ENCODE peak calls at places on chromosomes 12 and 14, in four cellular contexts. E is tibial artery, B is AG04450, W is AG09309. O is an unnamed sample.

GRCh38 chr12:109999649-109999971 is 380 bp downstream of the ANKRD13A start:
- DNase-seq in E (no peak), W (no peak), B (no peak), O (no peak)

GRCh38 chr12:41683023-41683422 is 461.7 kb downstream of the GXYLT1 start:
- DNase-seq in E (no peak), B (no peak), W (no peak), O (no peak)

GRCh38 chr14:104895786-104896642 is 28.7 kb upstream of the PLD4 start:
- DNase-seq in B (no peak), W (no peak), E (peak; percentile 69), O (no peak)

GRCh38 chr12:110501378-110501721 is 561 bp downstream of the VPS29 start:
- DNase-seq in B (no peak), E (peak; percentile 72), W (peak; percentile 4), O (no peak)

GRCh38 chr14:33938131-33938949 is 12.5 kb downstream of the EGLN3 start:
- DNase-seq in W (no peak), B (no peak), E (peak; percentile 93), O (no peak)

GRCh38 chr12:113239811-113240331 is 18.6 kb downstream of the TPCN1 start:
- DNase-seq in B (no peak), E (peak; percentile 78), W (no peak), O (no peak)

GRCh38 chr12:30902001-30902400 is 24.5 kb upstream of the TSPAN11 start:
- DNase-seq in E (no peak), B (no peak), W (no peak), O (no peak)

GRCh38 chr14:63759454-63759853 is 31.6 kb upstream of the SGPP1 start:
- DNase-seq in E (no peak), W (peak; percentile 13), B (no peak), O (no peak)

GRCh38 chr14:101504096-101504948 is 57.0 kb upstream of the DIO3 start:
- DNase-seq in B (no peak), W (no peak), E (peak; percentile 59), O (peak; percentile 12)

GRCh38 chr12:117192057-117192456 is 1.8 kb upstream of the FBXO21 start:
- DNase-seq in W (no peak), E (no peak), B (no peak), O (no peak)

GRCh38 chr12:1838223-1838993 is 18.0 kb downstream of the LRTM2 start:
- DNase-seq in W (no peak), E (no peak), B (no peak), O (no peak)

GRCh38 chr12:71216725-71217579 is 59.2 kb upstream of the TSPAN8 start:
- DNase-seq in W (peak; percentile 0), B (no peak), E (peak; percentile 65), O (no peak)

GRCh38 chr14:105436891-105437722 is 17.5 kb downstream of the MTA1 start:
- DNase-seq in B (no peak), E (no peak), W (no peak), O (no peak)

GRCh38 chr12:104458645-104459555 is 2.2 kb downstream of the CHST11 start:
- DNase-seq in B (no peak), E (no peak), W (no peak), O (peak; percentile 32)

GRCh38 chr12:94140556-94140955 is 7.8 kb upstream of the PLXNC1 start:
- DNase-seq in B (no peak), E (no peak), W (no peak), O (no peak)

GRCh38 chr12:20097561-20097960 is 270.8 kb upstream of the PDE3A start:
- DNase-seq in W (peak; percentile 24), B (peak; percentile 6), E (no peak), O (no peak)

GRCh38 chr14:54220122-54220691 is 176.6 kb upstream of the CDKN3 start:
- DNase-seq in W (no peak), E (no peak), B (no peak), O (no peak)

GRCh38 chr12:104414581-104415305 is 42.0 kb upstream of the CHST11 start:
- DNase-seq in E (no peak), W (no peak), B (no peak), O (no peak)

GRCh38 chr14:102020058-102020971 is 55.9 kb downstream of the DYNC1H1 start:
- DNase-seq in E (no peak), W (peak; percentile 57), B (peak; percentile 67), O (no peak)

GRCh38 chr12:97751704-97752103 is 289.1 kb downstream of the RMST start:
- DNase-seq in E (no peak), W (no peak), B (no peak), O (no peak)

GRCh38 chr12:19683178-19683927 is 244.1 kb downstream of the AEBP2 start:
- DNase-seq in B (no peak), E (no peak), W (peak; percentile 49), O (no peak)

GRCh38 chr12:53532026-53532425 is 24.7 kb upstream of the NPFF start:
- DNase-seq in W (no peak), B (no peak), E (no peak), O (no peak)

GRCh38 chr12:45299132-45299692 is 83.3 kb downstream of the ANO6 start:
- DNase-seq in B (no peak), E (no peak), W (peak; percentile 53), O (no peak)

GRCh38 chr12:49720214-49720613 is 13.0 kb upstream of the FMNL3 start:
- DNase-seq in B (no peak), E (no peak), W (no peak), O (no peak)

GRCh38 chr12:128276542-128276941 is 9.6 kb downstream of the TMEM132C start:
- DNase-seq in B (no peak), W (no peak), E (no peak), O (no peak)

GRCh38 chr12:10952645-10953044 is 13.6 kb upstream of the TAS2R14 start:
- DNase-seq in E (no peak), B (no peak), W (no peak), O (no peak)

GRCh38 chr14:73437206-73437605 is 21.1 kb downstream of the NUMB start:
- DNase-seq in E (no peak), W (no peak), B (no peak), O (no peak)

GRCh38 chr12:124695861-124696260 is 128.4 kb upstream of the NCOR2 start:
- DNase-seq in W (no peak), B (no peak), E (no peak), O (no peak)

GRCh38 chr14:81400202-81400678 is at the start of gene STON2:
- DNase-seq in W (peak; percentile 28), B (no peak), E (no peak), O (no peak)

GRCh38 chr12:111401167-111401605 is 4.5 kb upstream of the SH2B3 start:
- DNase-seq in B (no peak), E (no peak), W (no peak), O (no peak)

GRCh38 chr14:100103261-100104005 is 38.2 kb downstream of the EVL start:
- DNase-seq in B (no peak), E (peak; percentile 52), W (no peak), O (no peak)

GRCh38 chr14:100106260-100106659 is 41.0 kb downstream of the EVL start:
- DNase-seq in W (no peak), E (peak; percentile 23), B (no peak), O (no peak)

GRCh38 chr14:100105357-100106169 is 40.3 kb downstream of the EVL start:
- DNase-seq in B (no peak), W (no peak), E (peak; percentile 63), O (no peak)

GRCh38 chr14:100104006-100104352 is 38.8 kb downstream of the EVL start:
- DNase-seq in E (no peak), W (no peak), B (no peak), O (no peak)

DNA sequence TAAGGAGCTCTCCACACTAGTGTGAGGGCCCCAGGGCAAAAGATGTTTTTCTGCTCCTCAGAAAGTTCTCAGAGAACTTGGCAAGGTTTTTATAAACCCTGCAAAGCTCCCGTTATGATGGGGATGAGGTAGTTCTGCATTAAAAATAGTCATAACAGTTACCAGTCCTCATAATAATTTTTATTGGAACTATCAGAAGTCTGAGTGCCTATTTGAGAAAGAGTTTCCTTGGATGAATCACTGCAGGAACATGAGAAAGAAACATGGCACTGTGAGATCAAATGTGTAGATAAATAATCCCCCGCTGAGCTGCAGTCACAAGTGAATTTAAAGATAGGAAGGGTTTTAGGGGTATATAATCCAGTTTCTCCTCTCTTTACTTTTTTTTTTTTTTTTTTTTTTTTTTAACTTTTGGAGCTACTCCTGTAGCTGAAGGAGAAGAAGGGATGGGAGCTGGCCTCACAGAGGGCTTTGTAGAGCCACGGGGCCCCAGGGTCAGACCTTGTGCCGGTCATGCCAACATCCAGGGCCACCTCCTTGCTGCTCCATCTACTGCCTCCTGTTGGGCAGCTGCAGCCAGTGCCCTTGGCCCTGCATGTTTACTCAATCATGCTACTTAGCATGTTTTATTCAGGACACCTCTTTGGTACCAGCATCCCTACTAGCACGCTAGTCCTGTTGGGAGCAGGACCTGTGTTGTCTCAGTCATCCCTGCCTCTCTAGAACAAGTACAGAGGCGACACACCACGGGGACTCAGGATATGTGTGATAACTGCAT is 39.5 kb downstream of the EVL start:
- DNase-seq in B (no peak), W (peak; percentile 85), E (peak; percentile 59), O (no peak)
- TF ChIP-seq CTCF in B (no peak), W (peak; percentile 23), E (no peak), O (no peak)

DNA sequence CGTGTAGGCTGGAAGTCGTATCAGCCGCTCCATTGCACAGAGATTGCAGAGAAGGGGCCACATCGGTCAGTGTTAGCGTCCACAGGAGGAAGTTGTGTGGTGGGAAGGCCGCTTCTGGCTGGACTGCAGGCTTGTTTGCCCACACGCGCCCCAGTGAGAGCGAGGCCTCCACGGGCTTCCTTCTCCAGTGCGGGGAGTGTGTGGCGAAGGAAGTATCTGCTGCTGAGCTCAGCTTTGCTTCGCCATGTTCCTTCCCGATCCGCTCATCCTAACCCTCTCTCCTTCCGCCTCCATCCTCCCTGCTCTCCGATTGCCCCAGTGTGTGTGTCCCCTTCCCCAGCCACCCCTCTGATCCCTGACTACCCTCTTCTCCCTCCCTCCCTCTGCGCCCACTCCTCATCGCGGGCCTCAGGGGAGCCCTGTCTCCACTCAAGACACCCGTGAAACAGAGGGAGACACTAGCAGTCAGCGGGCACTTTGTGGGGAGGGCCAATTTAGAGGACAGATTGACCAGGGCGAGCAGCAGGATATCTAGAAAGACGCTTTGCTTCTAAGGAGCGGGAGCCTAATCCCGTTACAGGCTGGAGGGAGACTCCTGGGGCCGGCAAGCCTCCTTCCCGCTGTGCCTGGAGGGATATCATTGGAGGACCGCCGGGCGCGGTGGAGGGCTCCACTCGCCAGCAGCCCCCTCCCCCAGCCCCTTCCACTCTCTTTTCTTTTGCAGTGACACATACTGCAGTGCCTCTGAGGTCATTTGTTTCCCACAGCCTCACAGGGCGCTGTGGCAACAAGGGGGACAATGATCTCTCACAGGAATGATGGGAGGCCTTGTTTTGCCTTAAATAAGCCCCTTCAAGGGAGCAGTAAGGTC is 428.8 kb downstream of the ZFP36L1 start:
- DNase-seq in W (no peak), B (no peak), E (peak; percentile 80), O (no peak)
- TF ChIP-seq CTCF in W (no peak), B (no peak), E (no peak), O (no peak)

GRCh38 chr12:127025545-127025944 is 1241.4 kb upstream of the TMEM132C start:
- DNase-seq in B (no peak), E (no peak), W (no peak), O (no peak)
- TF ChIP-seq CTCF in B (peak; percentile 14), E (no peak), W (peak; percentile 48), O (no peak)

GRCh38 chr14:29999013-29999539 is 71.4 kb upstream of the PRKD1 start:
- DNase-seq in E (no peak), W (no peak), B (no peak), O (no peak)
- TF ChIP-seq CTCF in E (no peak), W (no peak), B (peak; percentile 18), O (no peak)

O was measured in activated B cell treated with CpG ODN at 0.5 μM for 24 hours.